ENCODE peak calls at places on chromosomes 11 and 22, in four cellular contexts. D is fibroblast of pulmonary artery, F is T-helper 9 cell, U is tibial nerve. O is an unnamed sample.

GRCh38 chr22:41498322-41498721 is 29.4 kb downstream of the ACO2 start:
- DNase-seq in D (no peak), F (no peak), U (no peak), O (no peak)

GRCh38 chr11:132228756-132229325 is 858.4 kb downstream of the NTM start:
- DNase-seq in D (no peak), F (no peak), U (no peak), O (peak; percentile 74)

GRCh38 chr22:46008291-46008690 is 31.3 kb upstream of the WNT7B start:
- DNase-seq in D (no peak), F (no peak), U (no peak), O (no peak)

GRCh38 chr11:111347723-111348115 is 31.4 kb downstream of the POU2AF1 start:
- DNase-seq in D (peak; percentile 17), F (no peak), U (no peak), O (peak; percentile 85)

GRCh38 chr11:30786392-30787120 is 200.4 kb upstream of the MPPED2 start:
- DNase-seq in D (no peak), F (no peak), U (no peak), O (no peak)

GRCh38 chr11:12694182-12694531 is 19.9 kb downstream of the TEAD1 start:
- DNase-seq in D (no peak), F (no peak), U (no peak), O (no peak)

GRCh38 chr11:65911682-65912568 is 6.9 kb downstream of the C11orf68 start:
- DNase-seq in D (peak; percentile 80), F (no peak), U (peak; percentile 44), O (peak; percentile 98)

GRCh38 chr11:33689089-33689488 is 11.5 kb downstream of the C11orf91 start:
- DNase-seq in D (no peak), F (no peak), U (no peak), O (peak; percentile 49)

GRCh38 chr11:66291706-66292542 is at the start of gene TMEM151A:
- DNase-seq in D (no peak), F (no peak), U (no peak), O (no peak)

GRCh38 chr11:15824060-15824459 is 532.3 kb downstream of the SOX6 start:
- DNase-seq in D (no peak), F (no peak), U (no peak), O (no peak)

O was measured in RPMI7951.